ENCODE peak calls at places on chromosomes 2 and 18, in nine cellular contexts. G is posterior cingulate gyrus; P is stimulated activated CD4-positive, alpha-beta T cell treated with anti-CD3 and anti-CD28 coated beads, Interleukin-1b, Interleukin-23, amount 100 ng/mL, for 24 hours; T is H4; I is stimulated activated naive CD4-positive, alpha-beta T cell; Q is stimulated activated naive B cell treated with anti-CD40 and anti-IgM and Interleukin-4, amounts not matched to agents 10 μg/mL and 1 μg/mL and 100 μg/mL, for 72 hours; C is NCI-H748 treated with DMSO at 0.1 percent for 48 hours; Y is progenitor cell of endocrine pancreas; X is AG10803. U is an unnamed sample.

GRCh38 chr2:71722286-71722685 is 268.9 kb downstream of the DYSF start:
- DNase-seq in Y (no peak), C (no peak), G (no peak), P (no peak), I (no peak), T (no peak), Q (no peak), X (no peak), U (no peak)

GRCh38 chr2:47650001-47650535 is 132.9 kb upstream of the MSH6 start:
- DNase-seq in G (no peak), I (no peak), X (no peak), P (no peak), Q (no peak), C (no peak), Y (no peak), T (no peak), U (no peak)

GRCh38 chr2:128654404-128654803 is 335.7 kb upstream of the HS6ST1 start:
- DNase-seq in C (no peak), I (no peak), P (no peak), G (no peak), X (no peak), T (no peak), Q (peak), Y (no peak), U (no peak)

GRCh38 chr18:61929881-61930640 is 37.3 kb upstream of the RNF152 start:
- DNase-seq in G (no peak), C (peak), P (no peak), X (no peak), Y (no peak), I (no peak), T (no peak), Q (no peak), U (no peak)

GRCh38 chr2:33210626-33211025 is 263.9 kb downstream of the LTBP1 start:
- DNase-seq in G (no peak), I (no peak), T (peak), Q (no peak), P (no peak), Y (no peak), C (no peak), X (peak), U (no peak)

GRCh38 chr2:36780231-36780808 is 83.8 kb downstream of the VIT start:
- DNase-seq in T (peak), I (no peak), Y (no peak), C (no peak), P (no peak), Q (no peak), X (peak), G (no peak), U (no peak)

GRCh38 chr2:197710424-197711042 is 5.4 kb downstream of the MARS2 start:
- DNase-seq in Y (no peak), I (no peak), T (no peak), Q (no peak), G (no peak), P (no peak), C (no peak), X (no peak), U (no peak)

GRCh38 chr2:146214394-146214929 is 1630.4 kb upstream of the ACVR2A start:
- DNase-seq in Y (no peak), C (no peak), P (no peak), G (no peak), I (no peak), Q (no peak), X (no peak), T (no peak), U (no peak)

GRCh38 chr18:13725566-13726227 is 661 bp downstream of the FAM210A start:
- DNase-seq in Q (no peak), I (no peak), P (no peak), G (no peak), T (no peak), Y (no peak), X (peak), C (no peak), U (no peak)

GRCh38 chr2:38507712-38508111 is 95.0 kb downstream of the HNRNPLL start:
- DNase-seq in I (no peak), X (no peak), C (no peak), G (no peak), T (no peak), Y (no peak), P (no peak), Q (no peak), U (no peak)

GRCh38 chr2:72454236-72454635 is 306.6 kb upstream of the CYP26B1 start:
- DNase-seq in T (no peak), C (no peak), I (no peak), Q (no peak), P (no peak), X (no peak), Y (no peak), G (no peak), U (no peak)

GRCh38 chr2:238860966-238861730 is 13.3 kb downstream of the TWIST2 start:
- DNase-seq in P (no peak), C (no peak), Q (no peak), I (no peak), G (no peak), Y (no peak), X (peak), T (no peak), U (no peak)

GRCh38 chr2:232501331-232501771 is 13.7 kb upstream of the ECEL1 start:
- DNase-seq in T (no peak), Y (no peak), C (no peak), P (no peak), G (no peak), X (no peak), Q (no peak), I (no peak), U (no peak)